ENCODE peak calls at places on chromosomes 5 and 9, in five cellular contexts. One of them, this sample, is unnamed.

GRCh38 chr5:73447234-73448071 is 1.1 kb downstream of the FOXD1 start:
- DNase-seq in stimulated activated CD8-positive, alpha-beta memory T cell treated with anti-CD3 and anti-CD28 coated beads, Interleukin-15, amount 100 ng/mL, for 4 hours: no peak
- DNase-seq in brain microvascular endothelial cell: peak
- DNase-seq in AG08395: no peak
- DNase-seq in EH: peak
- DNase-seq in this sample: peak

GRCh38 chr5:140228364-140228837 is 53.4 kb downstream of the CYSTM1 start:
- DNase-seq in stimulated activated CD8-positive, alpha-beta memory T cell treated with anti-CD3 and anti-CD28 coated beads, Interleukin-15, amount 100 ng/mL, for 4 hours: no peak
- DNase-seq in brain microvascular endothelial cell: no peak
- DNase-seq in AG08395: no peak
- DNase-seq in EH: no peak
- DNase-seq in this sample: no peak

GRCh38 chr5:125412561-125413535 is 666.4 kb upstream of the ZNF608 start:
- DNase-seq in stimulated activated CD8-positive, alpha-beta memory T cell treated with anti-CD3 and anti-CD28 coated beads, Interleukin-15, amount 100 ng/mL, for 4 hours: no peak
- DNase-seq in brain microvascular endothelial cell: peak
- DNase-seq in AG08395: peak
- DNase-seq in EH: peak
- DNase-seq in this sample: peak

GRCh38 chr9:4292781-4293180 is 7.1 kb downstream of the GLIS3 start:
- DNase-seq in stimulated activated CD8-positive, alpha-beta memory T cell treated with anti-CD3 and anti-CD28 coated beads, Interleukin-15, amount 100 ng/mL, for 4 hours: no peak
- DNase-seq in brain microvascular endothelial cell: no peak
- DNase-seq in AG08395: no peak
- DNase-seq in EH: peak
- DNase-seq in this sample: no peak

GRCh38 chr5:36418172-36418979 is 116.7 kb upstream of the RANBP3L start:
- DNase-seq in stimulated activated CD8-positive, alpha-beta memory T cell treated with anti-CD3 and anti-CD28 coated beads, Interleukin-15, amount 100 ng/mL, for 4 hours: no peak
- DNase-seq in brain microvascular endothelial cell: no peak
- DNase-seq in AG08395: no peak
- DNase-seq in EH: no peak
- DNase-seq in this sample: no peak

GRCh38 chr5:156391139-156391538 is 64.2 kb downstream of the SGCD start:
- DNase-seq in stimulated activated CD8-positive, alpha-beta memory T cell treated with anti-CD3 and anti-CD28 coated beads, Interleukin-15, amount 100 ng/mL, for 4 hours: no peak
- DNase-seq in brain microvascular endothelial cell: no peak
- DNase-seq in AG08395: no peak
- DNase-seq in EH: no peak
- DNase-seq in this sample: no peak

GRCh38 chr5:1732238-1732880 is 67.3 kb downstream of the MRPL36 start:
- DNase-seq in stimulated activated CD8-positive, alpha-beta memory T cell treated with anti-CD3 and anti-CD28 coated beads, Interleukin-15, amount 100 ng/mL, for 4 hours: no peak
- DNase-seq in brain microvascular endothelial cell: no peak
- DNase-seq in AG08395: no peak
- DNase-seq in EH: no peak
- DNase-seq in this sample: no peak

GRCh38 chr9:71001780-71002386 is 119.5 kb downstream of the TRPM3 start:
- DNase-seq in stimulated activated CD8-positive, alpha-beta memory T cell treated with anti-CD3 and anti-CD28 coated beads, Interleukin-15, amount 100 ng/mL, for 4 hours: no peak
- DNase-seq in brain microvascular endothelial cell: no peak
- DNase-seq in AG08395: no peak
- DNase-seq in EH: peak
- DNase-seq in this sample: peak

GRCh38 chr5:3124410-3124809 is 372.9 kb upstream of the IRX2 start:
- DNase-seq in stimulated activated CD8-positive, alpha-beta memory T cell treated with anti-CD3 and anti-CD28 coated beads, Interleukin-15, amount 100 ng/mL, for 4 hours: no peak
- DNase-seq in brain microvascular endothelial cell: no peak
- DNase-seq in AG08395: no peak
- DNase-seq in EH: no peak
- DNase-seq in this sample: no peak

GRCh38 chr5:67283275-67283987 is 86.8 kb upstream of the CD180 start:
- DNase-seq in stimulated activated CD8-positive, alpha-beta memory T cell treated with anti-CD3 and anti-CD28 coated beads, Interleukin-15, amount 100 ng/mL, for 4 hours: no peak
- DNase-seq in brain microvascular endothelial cell: no peak
- DNase-seq in AG08395: no peak
- DNase-seq in EH: no peak
- DNase-seq in this sample: no peak

GRCh38 chr5:142830241-142831018 is 60.3 kb downstream of the ARHGAP26 start:
- DNase-seq in stimulated activated CD8-positive, alpha-beta memory T cell treated with anti-CD3 and anti-CD28 coated beads, Interleukin-15, amount 100 ng/mL, for 4 hours: no peak
- DNase-seq in brain microvascular endothelial cell: peak
- DNase-seq in AG08395: no peak
- DNase-seq in EH: peak
- DNase-seq in this sample: peak

GRCh38 chr5:132962429-132962928 is 955 bp downstream of the AFF4 start:
- DNase-seq in stimulated activated CD8-positive, alpha-beta memory T cell treated with anti-CD3 and anti-CD28 coated beads, Interleukin-15, amount 100 ng/mL, for 4 hours: no peak
- DNase-seq in brain microvascular endothelial cell: peak
- DNase-seq in AG08395: peak
- DNase-seq in EH: peak
- DNase-seq in this sample: peak

GRCh38 chr9:72473474-72474241 is 47.8 kb upstream of the TMC1 start:
- DNase-seq in stimulated activated CD8-positive, alpha-beta memory T cell treated with anti-CD3 and anti-CD28 coated beads, Interleukin-15, amount 100 ng/mL, for 4 hours: no peak
- DNase-seq in brain microvascular endothelial cell: no peak
- DNase-seq in AG08395: no peak
- DNase-seq in EH: peak
- DNase-seq in this sample: peak

GRCh38 chr9:27291292-27291691 is 5.7 kb downstream of the EQTN start:
- DNase-seq in stimulated activated CD8-positive, alpha-beta memory T cell treated with anti-CD3 and anti-CD28 coated beads, Interleukin-15, amount 100 ng/mL, for 4 hours: no peak
- DNase-seq in brain microvascular endothelial cell: no peak
- DNase-seq in AG08395: no peak
- DNase-seq in EH: no peak
- DNase-seq in this sample: no peak

This sample was measured in endothelial cell of umbilical vein.